ENCODE peak calls at places on chromosome 7, in nine cellular contexts. A, D, V, C, U, T, H, P and Q are unnamed samples.

GRCh38 chr7:311131-311680 is 21.2 kb downstream of the FOXL3 start:
- DNase-seq in A (no peak), C (no peak), H (no peak), P (no peak), U (no peak), V (no peak), D (no peak), T (no peak), Q (peak)

GRCh38 chr7:94277236-94277635 is 117.5 kb upstream of the COL1A2 start:
- DNase-seq in D (no peak), C (no peak), P (no peak), H (no peak), U (no peak), V (no peak), A (no peak), T (no peak), Q (no peak)

GRCh38 chr7:120170849-120171248 is 102.1 kb upstream of the KCND2 start:
- DNase-seq in P (no peak), D (no peak), C (no peak), V (no peak), A (no peak), H (no peak), U (no peak), T (no peak), Q (no peak)

GRCh38 chr7:44706788-44707557 is 41.7 kb upstream of the ZMIZ2 start:
- DNase-seq in U (no peak), T (no peak), V (no peak), A (no peak), H (no peak), C (no peak), D (no peak), P (no peak), Q (peak)

GRCh38 chr7:3404490-3404889 is 103.4 kb downstream of the SDK1 start:
- DNase-seq in C (no peak), V (no peak), H (peak), T (no peak), D (no peak), P (no peak), U (no peak), A (no peak), Q (no peak)

GRCh38 chr7:45595809-45596664 is 21.9 kb downstream of the ADCY1 start:
- DNase-seq in A (no peak), T (no peak), U (peak), C (no peak), V (no peak), D (peak), H (no peak), P (peak), Q (peak)

GRCh38 chr7:11623093-11623678 is 208.8 kb downstream of the THSD7A start:
- DNase-seq in U (no peak), C (no peak), H (no peak), D (no peak), T (no peak), P (no peak), V (no peak), A (no peak), Q (no peak)

GRCh38 chr7:112162161-112163020 is 43.8 kb downstream of the DOCK4 start:
- DNase-seq in T (no peak), D (no peak), C (peak), P (no peak), V (no peak), U (no peak), H (peak), A (peak), Q (no peak)

GRCh38 chr7:38858281-38858884 is 50.6 kb downstream of the VPS41 start:
- DNase-seq in D (no peak), C (no peak), T (no peak), P (no peak), V (no peak), U (no peak), A (no peak), H (peak), Q (no peak)

GRCh38 chr7:2530076-2530967 is 10.7 kb downstream of the LFNG start:
- DNase-seq in P (no peak), V (no peak), U (peak), C (peak), T (peak), H (peak), D (no peak), A (peak), Q (no peak)

GRCh38 chr7:102220929-102221850 is 65.5 kb upstream of the SH2B2 start:
- DNase-seq in U (no peak), D (no peak), A (peak), T (no peak), P (no peak), V (no peak), C (no peak), H (no peak), Q (no peak)